ENCODE peak calls at places on chromosomes 3 and 15, in six cellular contexts. T is activated effector memory CD4-positive, alpha-beta T cell treated with anti-CD3 and anti-CD28 coated beads, Interleukin-2, amount 50 U/mL, for 16 hours; U is stimulated activated CD4-positive, alpha-beta T cell treated with anti-CD3 and anti-CD28 coated beads, Interleukin-12 subunit alpha, Interleukin-12 subunit beta, amount 100 ng/mL, for 4 hours; M is brain microvascular endothelial cell; H is nucleus accumbens; E is GM23338. Y is an unnamed sample.

GRCh38 chr3:58899159-58899952 is 150.5 kb downstream of the CFAP20DC start:
- DNase-seq in U (peak; percentile 7), E (no peak), M (no peak), T (peak; percentile 73), H (no peak), Y (no peak)

GRCh38 chr3:130543322-130543721 is 26.3 kb downstream of the COL6A6 start:
- DNase-seq in T (no peak), E (no peak), H (no peak), M (no peak), U (no peak), Y (no peak)

GRCh38 chr3:107241217-107241616 is 136.0 kb upstream of the CCDC54 start:
- DNase-seq in H (no peak), T (peak; percentile 62), E (peak; percentile 31), M (no peak), U (no peak), Y (no peak)

GRCh38 chr3:183449391-183449790 is 21.0 kb upstream of the MCF2L2 start:
- DNase-seq in M (peak; percentile 42), U (no peak), E (peak; percentile 48), T (no peak), H (no peak), Y (no peak)

GRCh38 chr3:48090166-48090939 is 74.1 kb upstream of the MAP4 start:
- DNase-seq in E (peak; percentile 43), M (no peak), U (no peak), H (no peak), T (no peak), Y (no peak)

GRCh38 chr15:80953953-80954778 is 35.5 kb downstream of the MESD start:
- DNase-seq in U (no peak), H (no peak), T (peak; percentile 36), E (peak; percentile 72), M (no peak), Y (no peak)

GRCh38 chr3:187943677-187944390 is 198.6 kb upstream of the BCL6 start:
- DNase-seq in M (peak; percentile 43), E (peak; percentile 24), U (no peak), H (no peak), T (no peak), Y (no peak)

GRCh38 chr3:134309987-134310700 is 59.5 kb upstream of the RYK start:
- DNase-seq in U (no peak), M (no peak), T (no peak), E (no peak), H (no peak), Y (no peak)

GRCh38 chr15:60590935-60591490 is 112.1 kb upstream of the ICE2 start:
- DNase-seq in U (peak; percentile 48), E (peak; percentile 82), T (peak; percentile 84), H (no peak), M (peak; percentile 14), Y (peak; percentile 43)

GRCh38 chr3:128179474-128179819 is 26.2 kb downstream of the EEFSEC start:
- DNase-seq in T (no peak), U (no peak), M (no peak), H (no peak), E (peak; percentile 42), Y (no peak)

Y was measured in central memory CD4-positive, alpha-beta T cell.